ENCODE peak calls at places on chromosomes 3 and 15, in five cellular contexts. K is G401, T is T-cell, V is stromal cell of bone marrow, F is T-helper 2 cell. W is an unnamed sample.

GRCh38 chr3:187193181-187193580 is 4.1 kb upstream of the RTP1 start:
- DNase-seq in K (no peak), T (no peak), V (no peak), F (no peak), W (no peak)

GRCh38 chr3:38649500-38650247 is at the start of gene SCN5A:
- DNase-seq in K (no peak), T (peak), V (no peak), F (peak), W (peak)

GRCh38 chr3:5068531-5068930 is 53.6 kb upstream of the ARL8B start:
- DNase-seq in K (no peak), T (no peak), V (no peak), F (no peak), W (no peak)

GRCh38 chr3:28317438-28318022 is 31.0 kb upstream of the ZCWPW2 start:
- DNase-seq in K (peak), T (peak), V (peak), F (peak), W (peak)

GRCh38 chr3:195001961-195002861 is 268.7 kb downstream of the XXYLT1 start:
- DNase-seq in K (peak), T (no peak), V (no peak), F (no peak), W (no peak)

GRCh38 chr15:93146196-93146595 is 57.2 kb upstream of the RGMA start:
- DNase-seq in K (peak), T (no peak), V (no peak), F (no peak), W (no peak)

GRCh38 chr3:190718097-190718496 is 144.4 kb downstream of the GMNC start:
- DNase-seq in K (no peak), T (no peak), V (no peak), F (no peak), W (no peak)

GRCh38 chr3:160446522-160447056 is 3.0 kb downstream of the TRIM59 start:
- DNase-seq in K (no peak), T (no peak), V (no peak), F (no peak), W (no peak)

GRCh38 chr3:99167016-99167415 is 265.5 kb upstream of the DCBLD2 start:
- DNase-seq in K (no peak), T (no peak), V (peak), F (no peak), W (no peak)

GRCh38 chr15:70156781-70157261 is 59.1 kb upstream of the TLE3 start:
- DNase-seq in K (peak), T (no peak), V (no peak), F (no peak), W (no peak)

GRCh38 chr3:175885196-175885766 is 1026.1 kb downstream of the NAALADL2 start:
- DNase-seq in K (no peak), T (no peak), V (no peak), F (no peak), W (no peak)

GRCh38 chr3:110767838-110768237 is 303.8 kb upstream of the NECTIN3 start:
- DNase-seq in K (no peak), T (no peak), V (no peak), F (no peak), W (no peak)

GRCh38 chr3:192834428-192834827 is 83.2 kb downstream of the MB21D2 start:
- DNase-seq in K (no peak), T (no peak), V (no peak), F (no peak), W (no peak)

GRCh38 chr3:190261015-190261414 is 61.2 kb downstream of the CLDN1 start:
- DNase-seq in K (no peak), T (no peak), V (no peak), F (no peak), W (no peak)

GRCh38 chr3:143464850-143465249 is 345.3 kb downstream of the CHST2 start:
- DNase-seq in K (peak), T (no peak), V (peak), F (no peak), W (no peak)

GRCh38 chr3:138118863-138119766 is 3.7 kb upstream of the DZIP1L start:
- DNase-seq in K (peak), T (peak), V (peak), F (no peak), W (no peak)